ENCODE peak calls at places on chromosomes 7 and 10, in four cellular contexts. C, H, W and U are unnamed samples.

GRCh38 chr10:79196470-79197461 is 128.0 kb downstream of the ZMIZ1 start:
- DNase-seq in C (peak; percentile 46), H (peak; percentile 25), W (peak; percentile 72), U (peak; percentile 84)

GRCh38 chr10:103609231-103610082 is 116.0 kb downstream of the NEURL1 start:
- DNase-seq in C (no peak), H (no peak), W (no peak), U (no peak)

GRCh38 chr7:86978804-86979506 is 80.5 kb downstream of the ELAPOR2 start:
- DNase-seq in C (no peak), H (peak; percentile 17), W (no peak), U (no peak)

GRCh38 chr10:944034-944831 is 12.7 kb upstream of the LARP4B start:
- DNase-seq in C (no peak), H (no peak), W (peak; percentile 26), U (no peak)

GRCh38 chr10:125343118-125343752 is 182.9 kb upstream of the CTBP2 start:
- DNase-seq in C (no peak), H (no peak), W (peak; percentile 29), U (peak; percentile 40)

GRCh38 chr10:15433850-15434537 is 62.9 kb upstream of the FAM171A1 start:
- DNase-seq in C (peak; percentile 26), H (no peak), W (peak; percentile 75), U (peak; percentile 27)

GRCh38 chr10:126387931-126388911 is at the start of gene ADAM12:
- DNase-seq in C (no peak), H (no peak), W (peak; percentile 77), U (no peak)

GRCh38 chr10:96339956-96340904 is 18.6 kb downstream of the OPALIN start:
- DNase-seq in C (peak; percentile 11), H (peak; percentile 11), W (peak; percentile 81), U (peak; percentile 54)

GRCh38 chr10:4845766-4846165 is 19.8 kb downstream of the AKR1E2 start:
- DNase-seq in C (no peak), H (no peak), W (no peak), U (no peak)

GRCh38 chr10:68732651-68733050 is 11.6 kb downstream of the CCAR1 start:
- DNase-seq in C (no peak), H (no peak), W (no peak), U (no peak)

GRCh38 chr10:49050338-49050737 is 65.0 kb downstream of the VSTM4 start:
- DNase-seq in C (no peak), H (no peak), W (no peak), U (no peak)